ENCODE peak calls at places on chromosome 13, in nine cellular contexts. D is AG04449, N is AG04450, T is adrenal gland, B is SJSA1, U is mucosa of descending colon, C is cardiac fibroblast, A is sciatic nerve, Q is keratinocyte. J is an unnamed sample.

GRCh38 chr13:30172593-30173300 is 134.6 kb downstream of the KATNAL1 start:
- DNase-seq in Q (no peak), N (no peak), B (no peak), A (no peak), T (no peak), C (no peak), D (no peak), U (no peak), J (no peak)

GRCh38 chr13:79796116-79796515 is 315.2 kb downstream of the NDFIP2 start:
- DNase-seq in C (no peak), B (no peak), D (no peak), U (no peak), N (no peak), Q (no peak), A (no peak), T (no peak), J (no peak)

GRCh38 chr13:76596216-76596615 is 290.0 kb downstream of the KCTD12 start:
- DNase-seq in B (no peak), Q (no peak), D (no peak), C (no peak), T (no peak), A (no peak), U (no peak), N (no peak), J (no peak)

GRCh38 chr13:44758595-44759221 is 182.6 kb upstream of the TSC22D1 start:
- DNase-seq in T (no peak), C (peak), N (peak), U (no peak), A (no peak), Q (peak), B (peak), D (peak), J (peak)

GRCh38 chr13:52599037-52599852 is 43.0 kb upstream of the HNRNPA1L2 start:
- DNase-seq in B (peak), N (no peak), T (no peak), U (no peak), Q (no peak), C (peak), D (no peak), A (no peak), J (no peak)

GRCh38 chr13:38223093-38223492 is 126.6 kb upstream of the UFM1 start:
- DNase-seq in A (no peak), D (no peak), B (no peak), C (peak), N (no peak), Q (no peak), T (no peak), U (peak), J (peak)

GRCh38 chr13:51518847-51519246 is 65.4 kb upstream of the WDFY2 start:
- DNase-seq in D (no peak), U (no peak), A (no peak), T (no peak), N (no peak), B (no peak), Q (no peak), C (no peak), J (no peak)

GRCh38 chr13:47179321-47179720 is 282.5 kb upstream of the HTR2A start:
- DNase-seq in Q (no peak), N (no peak), D (no peak), B (no peak), T (no peak), C (no peak), A (no peak), U (no peak), J (no peak)

GRCh38 chr13:64817721-64818120 is 2412.4 kb downstream of the PCDH9 start:
- DNase-seq in Q (no peak), A (no peak), T (no peak), D (no peak), C (peak), B (no peak), U (no peak), N (no peak), J (no peak)

GRCh38 chr13:107649071-107649470 is 566.3 kb downstream of the LIG4 start:
- DNase-seq in U (no peak), Q (no peak), B (no peak), D (no peak), N (no peak), A (no peak), C (peak), T (no peak), J (no peak)

GRCh38 chr13:113903361-113903760 is 39.5 kb upstream of the GAS6 start:
- DNase-seq in A (peak), B (peak), C (no peak), Q (no peak), D (peak), U (no peak), N (no peak), T (no peak), J (no peak)

GRCh38 chr13:110116072-110116487 is 190.9 kb downstream of the COL4A1 start:
- DNase-seq in Q (no peak), D (no peak), N (no peak), A (peak), U (peak), T (peak), B (peak), C (peak), J (peak)

GRCh38 chr13:44523176-44524017 is 52.7 kb downstream of the TSC22D1 start:
- DNase-seq in D (peak), C (peak), T (no peak), U (no peak), B (peak), N (peak), A (no peak), Q (peak), J (peak)

GRCh38 chr13:106714271-106714670 is 146.3 kb upstream of the ARGLU1 start:
- DNase-seq in A (no peak), Q (no peak), N (no peak), C (no peak), U (no peak), B (no peak), T (no peak), D (no peak), J (no peak)

J was measured in fibroblast of the conjunctiva.